ENCODE peak calls at places on chromosome 22, in seven cellular contexts. P is RCC 7860; K is activated CD4-positive, alpha-beta T cell treated with anti-CD3 and anti-CD28 coated beads, Interleukin-2, amount 50 U/mL, for 1 hour; F is HepG2; T is amniotic stem cell; E is caudate nucleus; Y is psoas muscle. R is an unnamed sample.

GRCh38 chr22:32996276-32996675 is 61.9 kb downstream of the SYN3 start:
- DNase-seq in P (no peak), K (no peak), F (no peak), T (no peak), E (no peak), Y (no peak), R (no peak)

GRCh38 chr22:23709107-23709506 is 18.3 kb downstream of the RGL4 start:
- DNase-seq in P (no peak), K (no peak), F (no peak), T (no peak), E (no peak), Y (no peak), R (no peak)

GRCh38 chr22:42548597-42549328 is 5.0 kb upstream of the SERHL2 start:
- DNase-seq in P (no peak), K (no peak), F (no peak), T (no peak), E (no peak), Y (no peak), R (no peak)

GRCh38 chr22:50691521-50691920 is 18.9 kb downstream of the SHANK3 start:
- DNase-seq in P (peak), K (peak), F (peak), T (peak), E (no peak), Y (no peak), R (peak)

GRCh38 chr22:22410121-22410520 is 98.4 kb downstream of the ZNF280B start:
- DNase-seq in P (no peak), K (no peak), F (no peak), T (no peak), E (peak), Y (no peak), R (no peak)

GRCh38 chr22:19710769-19711106 is 3.6 kb upstream of the SEPTIN5 start:
- DNase-seq in P (no peak), K (no peak), F (no peak), T (no peak), E (no peak), Y (no peak), R (no peak)

GRCh38 chr22:36469094-36469710 is 12.2 kb downstream of the TXN2 start:
- DNase-seq in P (no peak), K (no peak), F (no peak), T (no peak), E (no peak), Y (no peak), R (no peak)

GRCh38 chr22:49360746-49361145 is 466.9 kb downstream of the BRD1 start:
- DNase-seq in P (no peak), K (no peak), F (no peak), T (no peak), E (no peak), Y (no peak), R (no peak)

GRCh38 chr22:42229455-42230149 is 40.9 kb downstream of the TCF20 start:
- DNase-seq in P (no peak), K (no peak), F (no peak), T (no peak), E (no peak), Y (no peak), R (no peak)

GRCh38 chr22:46754110-46754799 is 8.2 kb upstream of the TBC1D22A start:
- DNase-seq in P (peak), K (no peak), F (peak), T (peak), E (no peak), Y (peak), R (no peak)

GRCh38 chr22:42261266-42261665 is 9.2 kb downstream of the TCF20 start:
- DNase-seq in P (no peak), K (no peak), F (no peak), T (no peak), E (no peak), Y (no peak), R (no peak)

GRCh38 chr22:48760481-48761238 is 1067.0 kb downstream of the BRD1 start:
- DNase-seq in P (no peak), K (no peak), F (no peak), T (no peak), E (no peak), Y (no peak), R (no peak)

GRCh38 chr22:35838849-35839646 is 121.4 kb downstream of the APOL5 start:
- DNase-seq in P (peak), K (no peak), F (peak), T (peak), E (peak), Y (peak), R (no peak)

GRCh38 chr22:46355369-46355995 is 20.0 kb downstream of the TRMU start:
- DNase-seq in P (peak), K (peak), F (peak), T (peak), E (peak), Y (peak), R (peak)

GRCh38 chr22:48711031-48711431 is 1116.6 kb downstream of the BRD1 start:
- DNase-seq in P (no peak), K (no peak), F (no peak), T (no peak), E (no peak), Y (no peak), R (no peak)

GRCh38 chr22:47736166-47737034 is 974.0 kb downstream of the TBC1D22A start:
- DNase-seq in P (no peak), K (no peak), F (no peak), T (no peak), E (no peak), Y (no peak), R (no peak)

GRCh38 chr22:44193537-44193896 is 12.8 kb downstream of the PARVG start:
- DNase-seq in P (peak), K (no peak), F (no peak), T (no peak), E (no peak), Y (no peak), R (no peak)

GRCh38 chr22:44024288-44024908 is at the start of gene PARVB:
- DNase-seq in P (no peak), K (no peak), F (no peak), T (no peak), E (no peak), Y (peak), R (no peak)

GRCh38 chr22:20249797-20250354 is 18.2 kb downstream of the RTN4R start:
- DNase-seq in P (no peak), K (no peak), F (no peak), T (no peak), E (peak), Y (peak), R (no peak)

GRCh38 chr22:19865141-19865829 is 10.6 kb upstream of the GNB1L start:
- DNase-seq in P (no peak), K (no peak), F (no peak), T (no peak), E (no peak), Y (no peak), R (no peak)

GRCh38 chr22:23394525-23395326 is 185.4 kb downstream of the IGLL1 start:
- DNase-seq in P (no peak), K (no peak), F (no peak), T (no peak), E (no peak), Y (no peak), R (no peak)

GRCh38 chr22:23862103-23862502 is 4.4 kb downstream of the SLC2A11 start:
- DNase-seq in P (peak), K (peak), F (no peak), T (peak), E (peak), Y (no peak), R (no peak)

GRCh38 chr22:32389685-32390084 is 22.4 kb downstream of the RTCB start:
- DNase-seq in P (no peak), K (no peak), F (no peak), T (no peak), E (peak), Y (no peak), R (no peak)

GRCh38 chr22:23147632-23148387 is 2.5 kb downstream of the RAB36 start:
- DNase-seq in P (no peak), K (no peak), F (peak), T (peak), E (no peak), Y (no peak), R (no peak)

GRCh38 chr22:17725465-17725800 is 48.8 kb downstream of the BID start:
- DNase-seq in P (no peak), K (no peak), F (no peak), T (no peak), E (no peak), Y (no peak), R (no peak)

GRCh38 chr22:30265851-30266444 is 703 bp downstream of the OSM start:
- DNase-seq in P (no peak), K (peak), F (no peak), T (no peak), E (no peak), Y (no peak), R (peak)

GRCh38 chr22:21067075-21067900 is 21.5 kb downstream of the LRRC74B start:
- DNase-seq in P (no peak), K (no peak), F (no peak), T (no peak), E (no peak), Y (no peak), R (no peak)

GRCh38 chr22:49929553-49929979 is 11.1 kb downstream of the CRELD2 start:
- DNase-seq in P (no peak), K (peak), F (no peak), T (no peak), E (no peak), Y (peak), R (peak)

GRCh38 chr22:47277001-47277400 is 514.6 kb downstream of the TBC1D22A start:
- DNase-seq in P (no peak), K (no peak), F (no peak), T (no peak), E (no peak), Y (no peak), R (no peak)

GRCh38 chr22:20128902-20129746 is 2.5 kb upstream of the ZDHHC8 start:
- DNase-seq in P (no peak), K (peak), F (peak), T (no peak), E (peak), Y (no peak), R (peak)

GRCh38 chr22:49942565-49943404 is 17.8 kb upstream of the PIM3 start:
- DNase-seq in P (no peak), K (no peak), F (peak), T (no peak), E (no peak), Y (no peak), R (no peak)

GRCh38 chr22:25487508-25487907 is 77.0 kb upstream of the GRK3 start:
- DNase-seq in P (no peak), K (no peak), F (no peak), T (no peak), E (no peak), Y (no peak), R (no peak)

GRCh38 chr22:44369241-44369652 is 56.5 kb upstream of the SHISAL1 start:
- DNase-seq in P (no peak), K (no peak), F (no peak), T (no peak), E (no peak), Y (no peak), R (no peak)

GRCh38 chr22:35458547-35459422 is 58.8 kb downstream of the MCM5 start:
- DNase-seq in P (no peak), K (no peak), F (no peak), T (no peak), E (peak), Y (no peak), R (no peak)

GRCh38 chr22:45579306-45579705 is 76.6 kb downstream of the FBLN1 start:
- DNase-seq in P (no peak), K (no peak), F (no peak), T (no peak), E (no peak), Y (no peak), R (no peak)